ENCODE peak calls at places on chromosomes 6 and 20, in ten cellular contexts. One of them, this sample, is unnamed.

GRCh38 chr6:167951781-167952511 is 45.5 kb upstream of the KIF25 start:
- DNase-seq in hepatocyte: no peak
- DNase-seq in dorsolateral prefrontal cortex: no peak
- DNase-seq in neural progenitor cell: no peak
- DNase-seq in astrocyte: no peak
- DNase-seq in lower lobe of right lung: no peak
- DNase-seq in brain microvascular endothelial cell: no peak
- DNase-seq in endodermal cell: no peak
- DNase-seq in mammary epithelial cell: peak; percentile 35
- DNase-seq in pancreas: no peak
- DNase-seq in this sample: no peak

GRCh38 chr6:161631676-161632194 is 357.9 kb upstream of the AGPAT4 start:
- DNase-seq in pancreas: no peak
- DNase-seq in endodermal cell: no peak
- DNase-seq in hepatocyte: no peak
- DNase-seq in astrocyte: peak; percentile 89
- DNase-seq in mammary epithelial cell: no peak
- DNase-seq in neural progenitor cell: no peak
- DNase-seq in dorsolateral prefrontal cortex: no peak
- DNase-seq in brain microvascular endothelial cell: peak; percentile 86
- DNase-seq in lower lobe of right lung: no peak
- DNase-seq in this sample: no peak

GRCh38 chr6:134060491-134061106 is 8.2 kb upstream of the SLC2A12 start:
- DNase-seq in hepatocyte: no peak
- DNase-seq in neural progenitor cell: peak; percentile 34
- DNase-seq in dorsolateral prefrontal cortex: no peak
- DNase-seq in pancreas: no peak
- DNase-seq in astrocyte: peak; percentile 83
- DNase-seq in lower lobe of right lung: no peak
- DNase-seq in mammary epithelial cell: no peak
- DNase-seq in brain microvascular endothelial cell: peak; percentile 66
- DNase-seq in endodermal cell: peak; percentile 66
- DNase-seq in this sample: no peak

GRCh38 chr20:1402149-1402548 is 9.3 kb upstream of the FKBP1A start:
- DNase-seq in dorsolateral prefrontal cortex: no peak
- DNase-seq in mammary epithelial cell: peak; percentile 73
- DNase-seq in hepatocyte: no peak
- DNase-seq in pancreas: no peak
- DNase-seq in brain microvascular endothelial cell: no peak
- DNase-seq in astrocyte: peak; percentile 65
- DNase-seq in lower lobe of right lung: no peak
- DNase-seq in endodermal cell: no peak
- DNase-seq in neural progenitor cell: no peak
- DNase-seq in this sample: no peak

GRCh38 chr20:56974499-56975250 is 291.8 kb downstream of the BMP7 start:
- DNase-seq in brain microvascular endothelial cell: peak; percentile 63
- DNase-seq in endodermal cell: peak; percentile 92
- DNase-seq in lower lobe of right lung: no peak
- DNase-seq in mammary epithelial cell: peak; percentile 55
- DNase-seq in neural progenitor cell: peak; percentile 91
- DNase-seq in dorsolateral prefrontal cortex: no peak
- DNase-seq in pancreas: peak; percentile 41
- DNase-seq in hepatocyte: peak; percentile 78
- DNase-seq in astrocyte: peak; percentile 32
- DNase-seq in this sample: no peak

GRCh38 chr6:101716810-101717209 is 323.3 kb downstream of the GRIK2 start:
- DNase-seq in lower lobe of right lung: no peak
- DNase-seq in astrocyte: no peak
- DNase-seq in neural progenitor cell: peak; percentile 45
- DNase-seq in pancreas: no peak
- DNase-seq in hepatocyte: no peak
- DNase-seq in brain microvascular endothelial cell: no peak
- DNase-seq in dorsolateral prefrontal cortex: no peak
- DNase-seq in endodermal cell: no peak
- DNase-seq in mammary epithelial cell: no peak
- DNase-seq in this sample: no peak

GRCh38 chr6:98833101-98834059 is 994 bp upstream of the POU3F2 start:
- DNase-seq in pancreas: peak; percentile 18
- DNase-seq in brain microvascular endothelial cell: no peak
- DNase-seq in hepatocyte: peak; percentile 57
- DNase-seq in mammary epithelial cell: no peak
- DNase-seq in astrocyte: peak; percentile 53
- DNase-seq in endodermal cell: peak; percentile 84
- DNase-seq in dorsolateral prefrontal cortex: peak; percentile 68
- DNase-seq in neural progenitor cell: peak; percentile 77
- DNase-seq in lower lobe of right lung: peak; percentile 55
- DNase-seq in this sample: no peak

GRCh38 chr6:36141961-36142360 is 11.6 kb downstream of the MAPK13 start:
- DNase-seq in neural progenitor cell: no peak
- DNase-seq in endodermal cell: no peak
- DNase-seq in hepatocyte: no peak
- DNase-seq in lower lobe of right lung: no peak
- DNase-seq in astrocyte: no peak
- DNase-seq in dorsolateral prefrontal cortex: no peak
- DNase-seq in pancreas: no peak
- DNase-seq in brain microvascular endothelial cell: no peak
- DNase-seq in mammary epithelial cell: no peak
- DNase-seq in this sample: no peak

GRCh38 chr6:157065366-157065765 is 258.0 kb downstream of the TMEM242 start:
- DNase-seq in pancreas: no peak
- DNase-seq in brain microvascular endothelial cell: no peak
- DNase-seq in lower lobe of right lung: no peak
- DNase-seq in dorsolateral prefrontal cortex: no peak
- DNase-seq in neural progenitor cell: no peak
- DNase-seq in hepatocyte: no peak
- DNase-seq in astrocyte: no peak
- DNase-seq in endodermal cell: no peak
- DNase-seq in mammary epithelial cell: no peak
- DNase-seq in this sample: no peak

DNA sequence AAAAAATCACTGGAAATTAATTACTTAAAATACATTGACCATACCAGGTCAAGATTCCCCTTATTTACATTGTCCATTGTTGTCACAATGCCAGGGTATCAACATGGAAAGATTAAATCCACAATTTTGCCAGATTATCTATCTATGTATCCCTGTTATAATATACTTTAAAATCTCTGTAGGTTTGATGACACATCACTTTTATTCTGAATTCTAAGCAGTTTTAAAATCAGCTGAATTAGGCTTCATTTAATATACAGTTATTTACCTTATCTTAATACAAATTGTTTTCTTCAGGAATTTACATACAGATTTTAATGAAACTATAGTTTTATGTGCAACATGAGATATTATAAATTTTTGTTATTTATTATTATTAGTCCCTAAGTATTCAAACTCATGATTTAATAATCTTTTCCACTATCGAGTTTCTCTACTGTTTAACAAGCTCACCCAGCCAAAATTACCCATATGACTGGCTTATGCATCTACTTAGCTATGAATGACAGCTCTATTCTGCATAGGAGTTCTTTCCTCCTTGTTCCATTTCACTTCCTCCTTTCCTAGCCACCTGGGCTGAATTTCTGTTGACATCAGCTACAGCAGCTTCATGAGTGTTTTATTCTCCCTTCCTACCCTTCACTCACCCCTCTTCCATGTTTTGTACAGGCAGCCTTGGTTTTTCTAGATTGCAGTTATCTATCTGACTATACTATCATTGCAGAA is 654.2 kb upstream of the MAP3K7 start:
- DNase-seq in hepatocyte: no peak
- DNase-seq in neural progenitor cell: no peak
- DNase-seq in mammary epithelial cell: no peak
- DNase-seq in dorsolateral prefrontal cortex: no peak
- DNase-seq in pancreas: no peak
- DNase-seq in lower lobe of right lung: no peak
- DNase-seq in astrocyte: no peak
- DNase-seq in endodermal cell: no peak
- DNase-seq in brain microvascular endothelial cell: no peak
- DNase-seq in this sample: no peak
- H3K27ac ChIP-seq in hepatocyte: no peak overlapping the region
- H3K27ac ChIP-seq in neural progenitor cell: no peak overlapping the region
- H3K27ac ChIP-seq in mammary epithelial cell: no peak overlapping the region
- H3K27ac ChIP-seq in dorsolateral prefrontal cortex: no peak overlapping the region
- H3K27ac ChIP-seq in pancreas: no peak overlapping the region
- H3K27ac ChIP-seq in lower lobe of right lung: no peak overlapping the region
- H3K27ac ChIP-seq in astrocyte: no peak overlapping the region
- H3K27ac ChIP-seq in endodermal cell: no peak overlapping the region
- H3K27ac ChIP-seq in brain microvascular endothelial cell: no peak overlapping the region
- H3K27ac ChIP-seq in this sample: no peak overlapping the region

GRCh38 chr20:3825526-3825925 is 5.2 kb downstream of the AP5S1 start:
- DNase-seq in neural progenitor cell: no peak
- DNase-seq in pancreas: no peak
- DNase-seq in mammary epithelial cell: no peak
- DNase-seq in lower lobe of right lung: no peak
- DNase-seq in hepatocyte: no peak
- DNase-seq in brain microvascular endothelial cell: no peak
- DNase-seq in astrocyte: no peak
- DNase-seq in dorsolateral prefrontal cortex: no peak
- DNase-seq in endodermal cell: peak; percentile 81
- DNase-seq in this sample: no peak

GRCh38 chr20:3821996-3822395 is 1.6 kb downstream of the AP5S1 start:
- DNase-seq in hepatocyte: no peak
- DNase-seq in neural progenitor cell: no peak
- DNase-seq in dorsolateral prefrontal cortex: no peak
- DNase-seq in brain microvascular endothelial cell: no peak
- DNase-seq in lower lobe of right lung: no peak
- DNase-seq in pancreas: no peak
- DNase-seq in astrocyte: no peak
- DNase-seq in mammary epithelial cell: no peak
- DNase-seq in endodermal cell: no peak
- DNase-seq in this sample: no peak

GRCh38 chr20:3828798-3829197 is 8.5 kb downstream of the AP5S1 start:
- DNase-seq in lower lobe of right lung: no peak
- DNase-seq in brain microvascular endothelial cell: no peak
- DNase-seq in endodermal cell: no peak
- DNase-seq in neural progenitor cell: no peak
- DNase-seq in mammary epithelial cell: no peak
- DNase-seq in dorsolateral prefrontal cortex: no peak
- DNase-seq in pancreas: no peak
- DNase-seq in hepatocyte: no peak
- DNase-seq in astrocyte: no peak
- DNase-seq in this sample: no peak

GRCh38 chr20:3823881-3824280 is 3.5 kb downstream of the AP5S1 start:
- DNase-seq in endodermal cell: no peak
- DNase-seq in lower lobe of right lung: no peak
- DNase-seq in pancreas: no peak
- DNase-seq in brain microvascular endothelial cell: no peak
- DNase-seq in dorsolateral prefrontal cortex: no peak
- DNase-seq in astrocyte: no peak
- DNase-seq in mammary epithelial cell: no peak
- DNase-seq in hepatocyte: no peak
- DNase-seq in neural progenitor cell: no peak
- DNase-seq in this sample: no peak

GRCh38 chr20:3826420-3826819 is 6.1 kb downstream of the AP5S1 start:
- DNase-seq in astrocyte: no peak
- DNase-seq in pancreas: no peak
- DNase-seq in hepatocyte: no peak
- DNase-seq in lower lobe of right lung: no peak
- DNase-seq in brain microvascular endothelial cell: no peak
- DNase-seq in endodermal cell: no peak
- DNase-seq in mammary epithelial cell: no peak
- DNase-seq in neural progenitor cell: no peak
- DNase-seq in dorsolateral prefrontal cortex: no peak
- DNase-seq in this sample: no peak
- TF ChIP-seq CTCF in astrocyte: no peak
- TF ChIP-seq CTCF in pancreas: no peak
- TF ChIP-seq CTCF in hepatocyte: no peak
- TF ChIP-seq CTCF in lower lobe of right lung: no peak
- TF ChIP-seq CTCF in brain microvascular endothelial cell: no peak
- TF ChIP-seq CTCF in endodermal cell: no peak
- TF ChIP-seq CTCF in mammary epithelial cell: no peak
- TF ChIP-seq CTCF in neural progenitor cell: no peak
- TF ChIP-seq CTCF in dorsolateral prefrontal cortex: no peak
- TF ChIP-seq CTCF in this sample: no peak

DNA sequence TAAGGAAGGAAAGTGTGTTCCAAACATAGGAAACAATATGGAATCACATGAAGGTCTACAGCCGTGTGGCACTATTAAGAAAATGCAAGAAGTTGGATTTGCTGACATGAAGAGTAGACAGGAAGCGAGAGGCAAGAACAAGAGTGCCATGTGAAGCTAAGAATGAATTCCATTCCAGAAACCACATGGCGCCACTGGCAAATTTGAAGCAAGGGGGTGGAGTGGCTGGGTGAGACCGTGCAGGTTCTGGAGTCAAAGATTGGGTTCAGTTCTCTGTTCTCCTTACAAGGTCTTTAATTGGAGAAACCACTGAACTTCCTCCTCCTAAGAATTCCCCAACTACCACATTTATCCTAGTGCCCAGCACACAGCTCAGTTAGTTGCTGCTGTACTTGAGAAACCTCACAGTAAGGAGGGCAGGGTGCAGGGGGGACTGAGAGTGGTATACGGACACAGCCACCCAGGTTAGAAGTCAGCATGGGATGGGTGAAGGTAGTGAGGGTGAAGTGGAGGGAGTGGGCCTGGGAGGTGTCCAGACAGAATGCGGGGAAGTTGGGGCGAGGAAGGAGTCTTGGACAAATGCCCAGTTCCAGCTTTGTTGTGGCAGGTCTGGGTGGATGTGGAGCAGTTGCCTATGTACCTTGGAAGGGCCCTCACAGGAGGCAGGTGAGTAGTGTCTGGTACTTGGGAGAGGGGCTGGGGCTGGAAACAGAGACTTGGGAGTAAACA is 14.4 kb downstream of the LYRM4 start:
- DNase-seq in dorsolateral prefrontal cortex: no peak
- DNase-seq in brain microvascular endothelial cell: no peak
- DNase-seq in astrocyte: no peak
- DNase-seq in hepatocyte: no peak
- DNase-seq in endodermal cell: no peak
- DNase-seq in pancreas: no peak
- DNase-seq in mammary epithelial cell: peak; percentile 33
- DNase-seq in lower lobe of right lung: no peak
- DNase-seq in neural progenitor cell: no peak
- DNase-seq in this sample: no peak
- H3K27ac ChIP-seq in dorsolateral prefrontal cortex: no peak overlapping the region
- H3K27ac ChIP-seq in brain microvascular endothelial cell: no peak overlapping the region
- H3K27ac ChIP-seq in astrocyte: no peak overlapping the region
- H3K27ac ChIP-seq in hepatocyte: no peak overlapping the region
- H3K27ac ChIP-seq in endodermal cell: no peak overlapping the region
- H3K27ac ChIP-seq in pancreas: no peak overlapping the region
- H3K27ac ChIP-seq in mammary epithelial cell: peak overlapping the region; percentile 3
- H3K27ac ChIP-seq in lower lobe of right lung: no peak overlapping the region
- H3K27ac ChIP-seq in neural progenitor cell: no peak overlapping the region
- H3K27ac ChIP-seq in this sample: no peak overlapping the region

DNA sequence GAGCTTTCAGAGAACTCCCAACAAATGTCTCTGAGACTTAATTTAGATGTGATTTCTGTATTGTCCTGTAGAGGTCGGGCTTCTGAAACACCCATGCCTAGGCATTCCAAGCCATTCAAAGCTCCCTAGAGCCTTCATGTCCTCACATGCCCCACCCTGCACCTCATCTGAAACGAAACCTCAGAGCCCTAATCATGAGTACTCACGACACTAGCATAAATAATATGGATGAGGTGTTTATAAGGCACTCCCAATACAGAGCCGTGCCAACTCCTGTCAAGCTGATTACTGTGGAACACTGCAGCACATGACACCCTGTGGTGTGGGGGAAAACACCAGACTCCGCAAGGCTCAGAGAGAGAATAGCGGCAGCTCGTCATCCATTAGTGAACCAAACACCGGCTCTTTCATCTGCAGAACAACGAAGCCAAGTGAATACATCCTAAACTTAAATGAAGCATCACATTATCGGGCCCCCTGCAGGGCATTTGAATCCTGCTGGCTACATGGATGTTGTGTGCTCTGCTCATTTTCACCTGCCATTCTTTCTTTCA is 83.8 kb downstream of the FNDC1 start:
- DNase-seq in lower lobe of right lung: no peak
- DNase-seq in dorsolateral prefrontal cortex: no peak
- DNase-seq in hepatocyte: peak; percentile 48
- DNase-seq in brain microvascular endothelial cell: peak; percentile 35
- DNase-seq in pancreas: no peak
- DNase-seq in endodermal cell: peak; percentile 74
- DNase-seq in neural progenitor cell: peak; percentile 68
- DNase-seq in mammary epithelial cell: peak; percentile 94
- DNase-seq in astrocyte: peak; percentile 83
- DNase-seq in this sample: no peak
- TF ChIP-seq CTCF in lower lobe of right lung: peak; percentile 48
- TF ChIP-seq CTCF in dorsolateral prefrontal cortex: peak; percentile 63
- TF ChIP-seq CTCF in hepatocyte: peak; percentile 59
- TF ChIP-seq CTCF in brain microvascular endothelial cell: peak; percentile 64
- TF ChIP-seq CTCF in pancreas: peak; percentile 33
- TF ChIP-seq CTCF in endodermal cell: peak; percentile 78
- TF ChIP-seq CTCF in neural progenitor cell: peak; percentile 72
- TF ChIP-seq CTCF in mammary epithelial cell: peak; percentile 80
- TF ChIP-seq CTCF in astrocyte: peak; percentile 63
- TF ChIP-seq CTCF in this sample: peak; percentile 55